ENCODE peak calls at places on chromosomes 4 and X, in four cellular contexts. P is fibroblast of pulmonary artery, Y is HepG2, H is AG04449. W is an unnamed sample.

GRCh38 chrX:11193035-11193469 is 81.9 kb downstream of the HCCS start:
- DNase-seq in P (peak), Y (no peak), H (no peak), W (no peak)

GRCh38 chr4:52203351-52203750 is 152.2 kb downstream of the SPATA18 start:
- DNase-seq in P (no peak), Y (no peak), H (no peak), W (no peak)

GRCh38 chrX:119121341-119121740 is 6.3 kb downstream of the KIAA1210 start:
- DNase-seq in P (peak), Y (no peak), H (no peak), W (no peak)

GRCh38 chr4:25938251-25939186 is 24.5 kb downstream of the SMIM20 start:
- DNase-seq in P (peak), Y (no peak), H (peak), W (peak)

GRCh38 chr4:101682946-101683345 is 107.6 kb upstream of the BANK1 start:
- DNase-seq in P (no peak), Y (no peak), H (no peak), W (no peak)

GRCh38 chrX:13094374-13094773 is 50.0 kb upstream of the FAM9C start:
- DNase-seq in P (no peak), Y (no peak), H (no peak), W (no peak)

GRCh38 chr4:64230709-64231310 is 178.4 kb downstream of the TECRL start:
- DNase-seq in P (peak), Y (no peak), H (no peak), W (no peak)

GRCh38 chr4:76545161-76545884 is 110.3 kb downstream of the SHROOM3 start:
- DNase-seq in P (no peak), Y (no peak), H (no peak), W (no peak)

GRCh38 chr4:3784469-3785291 is 18.5 kb downstream of the ADRA2C start:
- DNase-seq in P (no peak), Y (peak), H (no peak), W (no peak)

GRCh38 chrX:154321624-154322023 is 26.0 kb downstream of the TKTL1 start:
- DNase-seq in P (no peak), Y (peak), H (no peak), W (no peak)

GRCh38 chr4:85498068-85498733 is 23.3 kb downstream of the ARHGAP24 start:
- DNase-seq in P (peak), Y (no peak), H (no peak), W (no peak)

GRCh38 chrX:16528620-16529019 is 121.3 kb upstream of the S100G start:
- DNase-seq in P (no peak), Y (no peak), H (no peak), W (no peak)

GRCh38 chr4:139665690-139666529 is at the start of gene MGST2:
- DNase-seq in P (peak), Y (peak), H (no peak), W (peak)

GRCh38 chr4:57080781-57081650 is 29.2 kb downstream of the IGFBP7 start:
- DNase-seq in P (peak), Y (peak), H (peak), W (peak)

GRCh38 chrX:153714256-153714655 is 9.9 kb downstream of the BCAP31 start:
- DNase-seq in P (no peak), Y (no peak), H (no peak), W (no peak)

DNA sequence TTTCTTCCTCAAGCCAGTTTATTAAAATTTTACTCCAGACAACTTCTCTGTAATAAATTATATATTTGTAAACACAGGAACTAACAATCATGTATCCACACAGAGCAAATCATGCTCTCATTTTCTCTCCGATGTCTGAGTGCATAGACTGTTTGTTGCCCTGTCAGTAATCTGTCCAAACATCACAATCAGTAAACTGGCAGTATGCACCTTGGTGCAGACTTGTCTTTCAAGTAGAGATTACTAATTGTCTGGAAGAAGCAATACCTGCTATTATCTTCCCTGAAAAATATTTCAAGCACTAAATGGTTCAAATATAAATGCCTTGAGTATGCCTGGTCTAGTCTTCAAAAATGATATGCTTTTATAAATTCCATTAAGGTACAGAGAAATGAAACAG is 1260.9 kb downstream of the C4orf33 start:
- DNase-seq in P (no peak), Y (no peak), H (no peak), W (no peak)
- TF ChIP-seq CTCF in P (no peak), Y (no peak), H (no peak), W (no peak)

DNA sequence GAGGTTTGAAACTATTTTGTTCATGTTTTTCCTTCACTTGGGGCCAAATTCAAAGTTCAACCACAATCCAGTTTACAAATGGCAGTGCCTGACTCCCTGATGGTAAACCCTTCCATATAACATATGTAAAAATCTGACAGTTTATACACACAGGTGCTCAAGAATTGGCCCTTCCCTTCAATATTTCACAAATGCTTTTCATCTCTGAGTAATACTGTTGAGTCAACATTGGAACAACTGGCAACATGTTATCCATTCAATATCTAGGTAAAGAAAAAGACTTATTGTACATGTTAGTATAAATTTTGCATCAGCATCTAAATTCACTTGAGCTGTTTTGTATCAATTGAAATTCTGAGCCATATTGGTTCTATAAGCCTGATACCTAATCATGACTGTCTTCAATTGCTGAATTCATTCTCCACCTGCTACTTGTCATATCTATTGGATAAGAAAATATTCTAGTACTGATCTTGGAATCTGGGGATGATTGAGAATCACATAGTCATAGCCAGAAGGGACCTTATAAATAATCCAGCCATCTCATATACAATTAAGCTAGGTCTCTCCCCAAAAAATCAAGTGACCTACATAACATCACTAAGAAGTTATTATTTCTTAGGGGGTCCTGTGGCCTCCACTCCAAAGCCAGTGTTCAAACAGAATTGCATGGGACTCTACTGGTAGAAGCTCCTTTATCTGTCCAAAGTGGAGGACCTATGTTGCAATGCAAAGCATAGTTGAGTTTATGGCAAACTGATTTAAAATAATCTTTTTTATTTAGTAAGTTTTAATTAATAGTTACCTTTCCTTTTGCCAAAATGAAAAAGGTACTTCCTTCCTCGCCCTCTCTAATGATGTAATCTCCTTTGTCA is 61.9 kb downstream of the PRKG2 start:
- DNase-seq in P (no peak), Y (no peak), H (no peak), W (no peak)
- H3K4me3 ChIP-seq in P (no peak), Y (no peak), H (no peak), W (no peak)

DNA sequence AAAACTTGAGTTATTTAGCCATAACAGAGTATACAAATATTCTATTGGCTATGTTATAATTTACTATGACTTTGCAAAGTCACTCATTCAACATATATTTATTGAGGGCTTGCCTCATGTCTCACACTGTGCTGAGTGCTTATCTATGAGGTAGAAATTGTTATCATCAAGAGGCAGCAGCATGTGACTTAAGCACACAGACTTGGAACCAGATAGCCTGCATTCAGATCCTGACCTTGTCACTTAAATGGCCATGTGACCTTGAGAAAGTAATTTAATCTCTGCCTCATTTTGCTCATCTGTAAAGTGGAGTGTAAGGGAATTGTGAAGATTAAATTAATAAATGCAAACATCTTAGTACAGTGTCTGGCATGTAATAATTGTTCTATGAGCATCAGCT is 10.1 kb upstream of the EXOSC9 start:
- DNase-seq in P (no peak), Y (no peak), H (no peak), W (no peak)
- TF ChIP-seq CTCF in P (no peak), Y (no peak), H (no peak), W (no peak)

GRCh38 chr4:105472871-105473339 is 957 bp downstream of the PPA2 start:
- DNase-seq in P (no peak), Y (no peak), H (no peak), W (no peak)

GRCh38 chr4:105473340-105474109 is at the start of gene PPA2:
- DNase-seq in P (peak), Y (peak), H (peak), W (peak)

GRCh38 chr4:105474110-105474518 is 252 bp upstream of the PPA2 start:
- DNase-seq in P (peak), Y (no peak), H (no peak), W (no peak)

GRCh38 chr4:105466580-105466979 is 7.3 kb downstream of the PPA2 start:
- DNase-seq in P (no peak), Y (no peak), H (no peak), W (no peak)

GRCh38 chr4:105471566-105472176 is 2.2 kb downstream of the PPA2 start:
- DNase-seq in P (peak), Y (peak), H (no peak), W (peak)
- H3K4me3 ChIP-seq in P (peak), Y (peak), H (no peak), W (no peak)

DNA sequence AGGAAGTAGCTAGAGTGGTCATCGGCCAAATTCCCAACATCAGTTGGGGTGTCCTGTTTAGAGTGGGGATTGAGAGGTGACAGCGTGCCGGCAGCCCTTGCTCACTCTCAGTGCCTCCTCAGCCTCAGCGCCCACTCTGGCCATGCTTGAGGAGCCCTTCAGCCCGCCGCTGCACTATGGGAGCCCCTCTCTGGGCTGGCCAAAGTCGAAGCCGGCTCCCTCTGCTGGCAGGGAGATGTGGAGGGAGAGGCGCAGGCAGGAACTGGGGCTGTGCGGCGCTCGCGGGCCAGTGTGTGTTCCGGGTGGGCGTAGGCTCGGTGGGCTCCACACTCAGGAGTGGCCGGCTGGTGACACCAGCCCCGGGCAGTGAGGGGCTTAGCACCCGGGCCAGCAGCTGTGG is 7.1 kb upstream of the CENPU start:
- DNase-seq in P (no peak), Y (no peak), H (no peak), W (no peak)
- TF ChIP-seq CTCF in P (no peak), Y (no peak), H (no peak), W (no peak)

GRCh38 chrX:133745361-133745760 is 240.0 kb downstream of the GPC3 start:
- DNase-seq in P (no peak), Y (no peak), H (no peak), W (no peak)
- H3K4me3 ChIP-seq in P (no peak), Y (no peak), H (no peak), W (no peak)

DNA sequence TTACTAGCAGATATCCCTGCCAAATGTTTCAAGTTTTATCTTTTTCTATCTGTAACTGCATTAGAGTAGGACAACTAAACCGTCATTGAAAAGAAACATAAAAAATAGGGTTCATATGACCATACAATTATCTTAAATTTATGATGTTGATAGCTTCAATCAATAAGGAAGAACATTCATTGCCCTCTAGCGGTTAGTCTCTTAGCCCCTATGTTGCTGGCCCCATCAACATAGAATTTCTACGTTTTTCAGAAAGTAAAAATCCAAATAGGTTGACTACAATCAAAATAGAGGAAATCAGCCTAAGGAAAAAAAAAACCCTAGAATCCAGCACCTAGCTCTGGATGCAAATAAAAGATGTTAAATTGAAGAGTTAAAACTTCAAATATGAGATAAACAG is 225.1 kb upstream of the ITM2A start:
- DNase-seq in P (no peak), Y (no peak), H (no peak), W (no peak)
- TF ChIP-seq CTCF in P (no peak), Y (no peak), H (no peak), W (peak)

W was measured in AG09309.